ENCODE peak calls at places on chromosome 1, in five cellular contexts. U, E, A, F and C are unnamed samples.

GRCh38 chr1:220962031-220962751 is 82.9 kb downstream of the HLX start:
- DNase-seq in U (peak), E (peak), A (no peak), F (no peak), C (peak)

GRCh38 chr1:3409737-3410434 is 44.6 kb upstream of the ARHGEF16 start:
- DNase-seq in U (peak), E (peak), A (peak), F (no peak), C (peak)

GRCh38 chr1:51915958-51916357 is 37.4 kb upstream of the NRDC start:
- DNase-seq in U (peak), E (no peak), A (no peak), F (no peak), C (peak)

GRCh38 chr1:8495928-8496401 is 178.1 kb downstream of the SLC45A1 start:
- DNase-seq in U (peak), E (no peak), A (no peak), F (peak), C (no peak)

GRCh38 chr1:74468982-74469603 is 43.3 kb downstream of the LRRC53 start:
- DNase-seq in U (peak), E (peak), A (no peak), F (peak), C (peak)

GRCh38 chr1:221620437-221621384 is 121.2 kb downstream of the DUSP10 start:
- DNase-seq in U (peak), E (no peak), A (no peak), F (no peak), C (peak)

GRCh38 chr1:160862151-160863061 is at the start of gene CD244:
- DNase-seq in U (no peak), E (no peak), A (peak), F (no peak), C (no peak)

GRCh38 chr1:67685558-67686271 is 714 bp downstream of the GADD45A start:
- DNase-seq in U (peak), E (no peak), A (peak), F (peak), C (peak)

GRCh38 chr1:97457446-97458089 is 463.3 kb downstream of the DPYD start:
- DNase-seq in U (no peak), E (no peak), A (no peak), F (no peak), C (peak)

GRCh38 chr1:24928631-24929090 is 1.4 kb downstream of the RUNX3 start:
- DNase-seq in U (no peak), E (no peak), A (no peak), F (no peak), C (no peak)

GRCh38 chr1:24931481-24932221 is 1.6 kb upstream of the RUNX3 start:
- DNase-seq in U (no peak), E (no peak), A (no peak), F (no peak), C (no peak)

GRCh38 chr1:24930703-24931480 is 816 bp upstream of the RUNX3 start:
- DNase-seq in U (no peak), E (no peak), A (no peak), F (no peak), C (no peak)

GRCh38 chr1:24929091-24929875 is 793 bp downstream of the RUNX3 start:
- DNase-seq in U (no peak), E (no peak), A (no peak), F (no peak), C (no peak)

GRCh38 chr1:24929876-24930702 is at the start of gene RUNX3:
- DNase-seq in U (no peak), E (no peak), A (peak), F (no peak), C (no peak)
- TF ChIP-seq CTCF in U (no peak), E (peak), A (no peak), F (no peak), C (no peak)

GRCh38 chr1:231199868-231200267 is 38.0 kb downstream of the TRIM67 start:
- DNase-seq in U (no peak), E (no peak), A (no peak), F (no peak), C (no peak)
- H3K4me3 ChIP-seq in U (no peak), E (no peak), A (no peak), F (no peak), C (no peak)

DNA sequence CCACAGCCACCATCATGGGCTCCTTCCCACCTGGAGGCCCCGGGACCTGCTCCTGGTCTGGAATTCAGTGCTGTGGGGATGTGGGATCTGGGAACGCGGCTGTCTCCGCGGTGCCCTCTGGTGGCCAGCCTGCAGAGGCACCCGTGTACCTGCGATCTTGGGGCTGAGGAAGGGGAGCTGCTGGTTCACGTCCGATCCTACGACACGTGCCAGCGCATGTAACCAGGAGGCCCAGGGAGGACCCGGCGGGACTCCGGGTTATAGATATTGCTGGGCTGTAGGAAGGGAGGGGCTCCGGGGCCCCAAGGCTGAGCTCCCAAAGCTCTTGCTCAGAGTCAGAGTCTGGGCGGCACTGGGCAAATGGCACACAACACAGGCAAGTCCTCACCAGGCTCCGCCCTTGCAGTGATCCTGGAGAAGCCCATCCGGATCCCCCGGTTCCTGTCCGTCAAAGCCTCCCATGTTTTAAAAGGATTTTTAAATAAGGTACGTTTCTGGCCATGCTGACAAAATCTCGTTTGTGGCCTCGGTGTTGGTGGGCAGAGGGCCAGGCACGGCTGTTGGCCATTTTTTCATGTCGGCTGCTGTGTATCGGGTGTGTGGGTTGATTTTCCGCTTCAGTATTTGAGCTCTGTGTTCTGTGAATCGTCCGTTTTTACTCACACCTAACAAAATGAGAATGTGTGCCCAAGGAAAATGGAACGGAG is 20.1 kb downstream of the FAAP20 start:
- DNase-seq in U (peak), E (peak), A (peak), F (peak), C (peak)
- TF ChIP-seq CTCF in U (peak), E (peak), A (peak), F (peak), C (peak)

GRCh38 chr1:200363200-200363933 is 46.5 kb downstream of the ZNF281 start:
- DNase-seq in U (no peak), E (no peak), A (no peak), F (no peak), C (no peak)
- H3K4me3 ChIP-seq in U (no peak), E (no peak), A (no peak), F (no peak), C (no peak)

GRCh38 chr1:158506369-158506987 is 34.5 kb downstream of the OR10R2 start:
- DNase-seq in U (peak), E (peak), A (no peak), F (peak), C (peak)
- TF ChIP-seq CTCF in U (peak), E (peak), A (peak), F (peak), C (peak)

DNA sequence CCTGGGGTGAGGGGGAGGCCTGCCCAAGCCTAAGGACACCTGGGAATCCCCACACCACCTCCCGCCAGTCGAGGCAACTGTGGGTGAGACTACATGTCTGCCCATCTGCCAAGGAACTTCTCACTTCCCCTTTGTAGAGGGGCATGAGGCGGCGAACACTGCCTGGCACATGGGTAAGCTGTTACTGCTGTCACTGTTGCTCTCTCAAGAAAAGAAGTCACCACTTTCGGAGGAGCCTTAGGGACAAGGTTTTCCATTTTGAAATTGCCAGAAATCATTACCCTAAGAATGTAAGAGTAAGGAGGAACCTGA is 23.4 kb downstream of the SLC2A1 start:
- DNase-seq in U (no peak), E (no peak), A (no peak), F (no peak), C (no peak)
- H3K4me3 ChIP-seq in U (no peak), E (no peak), A (no peak), F (no peak), C (no peak)

GRCh38 chr1:212608956-212609700 is 567 bp downstream of the ATF3 start:
- DNase-seq in U (peak), E (peak), A (peak), F (peak), C (peak)
- TF ChIP-seq CTCF in U (peak), E (peak), A (peak), F (peak), C (peak)